ENCODE peak calls at places on chromosome 13, in four cellular contexts. P, Y, D and G are unnamed samples.
A peak's percentile ranks its signal among the peaks of the same experiment; 100 is the strongest.

GRCh38 chr13:114035583-114036501 is 62.0 kb upstream of the C13orf46 start:
- DNase-seq in P (no peak), Y (peak; percentile 35), D (peak; percentile 27), G (no peak)

GRCh38 chr13:61485128-61485765 is 69.6 kb upstream of the PCDH20 start:
- DNase-seq in P (no peak), Y (no peak), D (no peak), G (no peak)

GRCh38 chr13:94534171-94534570 is 54.7 kb upstream of the DCT start:
- DNase-seq in P (no peak), Y (peak; percentile 45), D (peak; percentile 25), G (no peak)

GRCh38 chr13:55410398-55411330 is 1730.1 kb upstream of the PRR20A start:
- DNase-seq in P (no peak), Y (no peak), D (peak; percentile 1), G (no peak)

GRCh38 chr13:44930907-44931676 is 58.2 kb downstream of the NUFIP1 start:
- DNase-seq in P (no peak), Y (no peak), D (peak; percentile 44), G (peak; percentile 62)

GRCh38 chr13:98664510-98664909 is 87.6 kb upstream of the STK24 start:
- DNase-seq in P (no peak), Y (no peak), D (no peak), G (no peak)

GRCh38 chr13:73169971-73170370 is 111.2 kb downstream of the KLF5 start:
- DNase-seq in P (no peak), Y (no peak), D (no peak), G (no peak)

GRCh38 chr13:48741377-48741776 is 87.6 kb downstream of the CYSLTR2 start:
- DNase-seq in P (no peak), Y (peak; percentile 57), D (no peak), G (peak; percentile 66)

GRCh38 chr13:50428183-50428877 is 413.1 kb downstream of the KCNRG start:
- DNase-seq in P (no peak), Y (no peak), D (no peak), G (no peak)

GRCh38 chr13:63184693-63185092 is 1769.0 kb upstream of the PCDH20 start:
- DNase-seq in P (peak; percentile 47), Y (peak; percentile 88), D (peak; percentile 62), G (peak; percentile 42)

GRCh38 chr13:59960683-59961082 is 203.0 kb downstream of the DIAPH3 start:
- DNase-seq in P (no peak), Y (no peak), D (no peak), G (no peak)

GRCh38 chr13:76944457-76944856 is 3.9 kb upstream of the ACOD1 start:
- DNase-seq in P (no peak), Y (peak; percentile 68), D (peak; percentile 72), G (peak; percentile 50)

GRCh38 chr13:107209811-107210210 is 641.9 kb upstream of the ARGLU1 start:
- DNase-seq in P (no peak), Y (peak; percentile 80), D (no peak), G (peak; percentile 67)

GRCh38 chr13:29581666-29582065 is 13.8 kb downstream of the SLC7A1 start:
- DNase-seq in P (no peak), Y (no peak), D (peak; percentile 39), G (no peak)

GRCh38 chr13:37621811-37622361 is 23.3 kb upstream of the POSTN start:
- DNase-seq in P (no peak), Y (peak; percentile 84), D (no peak), G (peak; percentile 79)

GRCh38 chr13:36829753-36830152 is 10.7 kb downstream of the RFXAP start:
- DNase-seq in P (no peak), Y (no peak), D (no peak), G (no peak)

GRCh38 chr13:82654851-82655517 is 1227.3 kb downstream of the SLITRK1 start:
- DNase-seq in P (no peak), Y (peak; percentile 82), D (no peak), G (no peak)

GRCh38 chr13:49653478-49653877 is 25.2 kb downstream of the ARL11 start:
- DNase-seq in P (no peak), Y (no peak), D (peak; percentile 25), G (no peak)

GRCh38 chr13:45196091-45196490 is 4.8 kb downstream of the KCTD4 start:
- DNase-seq in P (no peak), Y (no peak), D (peak; percentile 61), G (no peak)

GRCh38 chr13:49681837-49682236 is 9.4 kb downstream of the EBPL start:
- DNase-seq in P (no peak), Y (peak; percentile 55), D (no peak), G (peak; percentile 78)

GRCh38 chr13:46160474-46161066 is 21.4 kb downstream of the LCP1 start:
- DNase-seq in P (peak; percentile 49), Y (peak; percentile 54), D (peak; percentile 81), G (peak; percentile 64)

GRCh38 chr13:41468631-41469030 is 11.3 kb downstream of the RGCC start:
- DNase-seq in P (no peak), Y (no peak), D (no peak), G (no peak)

GRCh38 chr13:41467546-41467945 is 10.2 kb downstream of the RGCC start:
- DNase-seq in P (no peak), Y (no peak), D (no peak), G (no peak)

GRCh38 chr13:41463823-41464602 is 6.7 kb downstream of the RGCC start:
- DNase-seq in P (no peak), Y (no peak), D (no peak), G (no peak)

GRCh38 chr13:41465215-41465907 is 8.0 kb downstream of the RGCC start:
- DNase-seq in P (no peak), Y (peak; percentile 94), D (peak; percentile 40), G (peak; percentile 63)

GRCh38 chr13:41465965-41466364 is 8.6 kb downstream of the RGCC start:
- DNase-seq in P (no peak), Y (no peak), D (no peak), G (no peak)
- H3K4ac ChIP-seq in P (no peak overlapping the region), Y (peak overlapping the region; percentile 28), D (no peak overlapping the region), G (no peak overlapping the region)

GRCh38 chr13:25920931-25921330 is 130.9 kb downstream of the SHISA2 start:
- DNase-seq in P (no peak), Y (no peak), D (no peak), G (no peak)
- H2AK5ac ChIP-seq in P (no peak overlapping the region), Y (no peak overlapping the region), D (no peak overlapping the region), G (no peak overlapping the region)

DNA sequence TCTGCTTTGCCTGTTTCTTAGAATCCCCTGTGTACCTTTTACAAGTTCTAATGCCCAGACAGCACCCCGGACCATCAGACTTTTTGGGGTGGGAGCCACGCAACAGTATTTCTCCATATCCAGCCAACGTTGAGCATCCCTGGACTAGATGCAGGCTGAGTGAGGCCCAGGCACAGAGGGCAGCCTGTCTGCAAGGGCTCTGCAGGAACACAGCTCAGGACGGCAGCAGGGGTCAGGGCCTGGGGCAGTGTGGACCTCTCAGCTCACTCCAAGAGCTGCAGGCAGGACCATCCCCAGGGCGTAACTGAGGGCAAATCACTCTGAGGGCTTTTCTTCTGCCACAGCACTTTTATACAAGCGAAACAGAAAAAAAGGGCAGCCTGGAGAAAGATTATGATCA is 95.8 kb downstream of the DNAJC15 start:
- DNase-seq in P (no peak), Y (no peak), D (no peak), G (no peak)
- H3K4ac ChIP-seq in P (no peak overlapping the region), Y (no peak overlapping the region), D (no peak overlapping the region), G (no peak overlapping the region)

GRCh38 chr13:110415669-110416068 is 108.6 kb downstream of the COL4A2 start:
- DNase-seq in P (no peak), Y (peak; percentile 24), D (peak; percentile 62), G (peak; percentile 49)
- H2AK5ac ChIP-seq in P (no peak overlapping the region), Y (no peak overlapping the region), D (peak overlapping the region; percentile 50), G (peak overlapping the region; percentile 7)

DNA sequence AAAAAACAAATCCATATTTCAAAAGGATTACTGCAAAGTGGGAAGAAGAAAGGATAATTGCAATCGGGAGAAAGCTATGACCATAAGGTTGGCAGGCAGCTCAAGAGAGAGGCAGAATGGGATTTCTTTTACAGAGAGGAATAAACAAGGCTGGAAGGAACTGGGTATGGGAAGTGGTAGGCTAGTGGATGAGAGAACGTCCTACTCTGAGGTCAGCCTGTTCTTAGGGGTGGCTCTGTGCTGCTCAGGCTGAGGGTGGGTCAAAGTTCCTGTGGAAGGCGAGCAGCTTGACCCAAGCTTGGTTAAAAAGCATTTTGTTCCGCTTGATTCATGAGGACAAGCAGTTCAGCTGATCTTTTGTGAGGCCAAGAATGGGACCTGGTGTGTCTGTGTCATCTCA is 134.3 kb upstream of the TMTC4 start:
- DNase-seq in P (peak; percentile 38), Y (no peak), D (no peak), G (no peak)
- H3K4ac ChIP-seq in P (no peak overlapping the region), Y (no peak overlapping the region), D (no peak overlapping the region), G (no peak overlapping the region)